ENCODE peak calls at places on chromosomes 3 and 15, in five cellular contexts. U is fibroblast of pulmonary artery, N is stomach, J is colonic mucosa, Y is IMR-90. O is an unnamed sample.

GRCh38 chr15:27479232-27480140 is 508.5 kb downstream of the GABRG3 start:
- DNase-seq in U (no peak), N (no peak), J (no peak), Y (no peak), O (no peak)

GRCh38 chr3:23760871-23761373 is 44.8 kb upstream of the UBE2E1 start:
- DNase-seq in U (no peak), N (no peak), J (no peak), Y (no peak), O (no peak)

GRCh38 chr3:12501360-12502020 is 17.2 kb downstream of the TSEN2 start:
- DNase-seq in U (peak), N (no peak), J (no peak), Y (peak), O (peak)

GRCh38 chr3:75218577-75218976 is 445.6 kb upstream of the FRG2C start:
- DNase-seq in U (no peak), N (no peak), J (no peak), Y (no peak), O (no peak)

GRCh38 chr15:31457631-31458526 is 131.2 kb downstream of the KLF13 start:
- DNase-seq in U (peak), N (peak), J (no peak), Y (peak), O (peak)

GRCh38 chr15:60020736-60021135 is 16.6 kb downstream of the FOXB1 start:
- DNase-seq in U (no peak), N (no peak), J (no peak), Y (no peak), O (no peak)

GRCh38 chr3:188350956-188351355 is 197.0 kb downstream of the LPP start:
- DNase-seq in U (no peak), N (no peak), J (no peak), Y (no peak), O (no peak)

GRCh38 chr15:74858366-74858735 is 14.8 kb downstream of the SCAMP2 start:
- DNase-seq in U (no peak), N (no peak), J (no peak), Y (no peak), O (no peak)

GRCh38 chr3:135851201-135852061 is 114.1 kb upstream of the PPP2R3A start:
- DNase-seq in U (no peak), N (no peak), J (no peak), Y (no peak), O (peak)

GRCh38 chr3:124584552-124585391 is 145.5 kb upstream of the UMPS start:
- DNase-seq in U (peak), N (peak), J (peak), Y (peak), O (peak)

GRCh38 chr3:103169289-103169688 is 734.5 kb downstream of the ZPLD1 start:
- DNase-seq in U (no peak), N (no peak), J (no peak), Y (no peak), O (no peak)

GRCh38 chr3:40852712-40853111 is 328.0 kb downstream of the ZNF621 start:
- DNase-seq in U (no peak), N (no peak), J (no peak), Y (no peak), O (no peak)

GRCh38 chr15:100973351-100974034 is 54.3 kb downstream of the LRRK1 start:
- DNase-seq in U (no peak), N (no peak), J (no peak), Y (no peak), O (no peak)

GRCh38 chr3:15261274-15261673 is 55.2 kb downstream of the CAPN7 start:
- DNase-seq in U (no peak), N (no peak), J (no peak), Y (no peak), O (no peak)

GRCh38 chr3:79146024-79146423 is 621.8 kb downstream of the ROBO1 start:
- DNase-seq in U (no peak), N (no peak), J (no peak), Y (no peak), O (no peak)

GRCh38 chr3:5275529-5275928 is 88.0 kb downstream of the EDEM1 start:
- DNase-seq in U (peak), N (no peak), J (no peak), Y (peak), O (peak)

DNA sequence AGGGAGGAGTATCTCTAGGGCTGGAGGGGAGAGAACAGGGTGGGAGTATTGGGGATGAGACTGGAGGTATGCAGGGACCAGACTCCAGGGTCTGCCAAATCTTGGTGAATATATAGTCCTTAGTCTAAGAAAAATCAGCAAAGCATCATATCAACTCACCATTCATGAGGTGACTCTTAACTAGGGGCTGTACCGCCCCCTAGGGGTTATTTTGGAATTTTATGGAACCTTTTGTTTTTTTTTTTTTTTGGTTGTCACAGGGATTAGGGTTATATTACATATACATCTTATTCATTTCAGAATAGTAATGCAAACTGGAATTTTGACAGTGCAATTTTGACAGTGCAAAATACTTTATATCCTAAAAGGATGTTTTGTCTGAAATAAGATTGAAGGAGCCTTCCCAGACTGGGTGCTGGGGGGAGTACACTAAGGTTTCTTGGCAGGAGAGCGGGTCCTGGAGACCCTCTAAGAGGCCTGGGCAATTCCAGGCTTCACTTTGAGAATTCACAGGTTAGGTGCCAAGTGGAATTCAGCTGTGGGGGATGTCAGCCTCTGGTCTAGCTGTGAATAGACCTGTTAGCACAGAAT is 7.5 kb downstream of the CMTM7 start:
- DNase-seq in U (peak), N (no peak), J (peak), Y (peak), O (peak)
- TF ChIP-seq CTCF in U (peak), N (no peak), J (peak), Y (peak), O (peak)

GRCh38 chr15:98799991-98800390 is 151.7 kb downstream of the IGF1R start:
- DNase-seq in U (peak), N (no peak), J (peak), Y (no peak), O (no peak)
- H3K4me3 ChIP-seq in U (peak), N (no peak), J (no peak), Y (no peak), O (no peak)

GRCh38 chr3:121975702-121976302 is 46.2 kb downstream of the ILDR1 start:
- DNase-seq in U (no peak), N (no peak), J (no peak), Y (no peak), O (no peak)
- TF ChIP-seq CTCF in U (no peak), N (no peak), J (no peak), Y (no peak), O (no peak)

DNA sequence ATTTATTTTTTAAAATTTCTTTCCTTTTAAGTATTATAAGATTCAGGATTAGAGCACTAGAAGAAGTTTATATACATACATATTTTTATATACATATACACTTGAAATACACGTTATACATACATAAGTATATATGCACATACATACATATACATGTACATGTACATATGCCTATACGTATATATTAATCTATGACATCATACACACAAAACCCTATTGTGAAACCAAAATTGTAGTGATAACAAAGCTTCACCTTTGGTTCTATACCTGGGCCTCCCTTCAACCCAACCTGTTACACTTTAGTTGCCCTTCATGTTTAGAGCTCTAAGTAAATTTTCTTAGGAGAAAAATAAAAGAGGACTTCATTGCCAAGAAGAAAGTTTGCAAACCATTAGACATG is 17.0 kb downstream of the AADACL2 start:
- DNase-seq in U (no peak), N (no peak), J (no peak), Y (no peak), O (no peak)
- H3K4me3 ChIP-seq in U (no peak), N (no peak), J (no peak), Y (no peak), O (no peak)

GRCh38 chr15:87660494-87661129 is 595.9 kb downstream of the NTRK3 start:
- DNase-seq in U (no peak), N (no peak), J (no peak), Y (no peak), O (no peak)
- TF ChIP-seq CTCF in U (no peak), N (no peak), J (no peak), Y (peak), O (no peak)

O was measured in fibroblast of mammary gland.